ENCODE peak calls at places on chromosomes 16 and 17, in four cellular contexts. I, F, L and C are unnamed samples.

GRCh38 chr16:13552062-13552959 is 367.6 kb upstream of the ERCC4 start:
- DNase-seq in I (no peak), F (no peak), L (no peak), C (no peak)

GRCh38 chr17:13429201-13429600 is 172.5 kb downstream of the HS3ST3A1 start:
- DNase-seq in I (no peak), F (peak), L (no peak), C (no peak)

GRCh38 chr17:47725446-47726109 is 7.5 kb upstream of the TBX21 start:
- DNase-seq in I (no peak), F (no peak), L (no peak), C (no peak)

GRCh38 chr17:40121191-40121885 is 433 bp upstream of the MSL1 start:
- DNase-seq in I (peak), F (no peak), L (peak), C (no peak)

GRCh38 chr17:8755590-8756255 is 2.6 kb downstream of the SPDYE4 start:
- DNase-seq in I (no peak), F (no peak), L (no peak), C (no peak)

GRCh38 chr17:61831099-61831498 is 32.2 kb downstream of the BRIP1 start:
- DNase-seq in I (no peak), F (no peak), L (no peak), C (no peak)

GRCh38 chr17:19311016-19311415 is 51.5 kb downstream of the B9D1 start:
- DNase-seq in I (no peak), F (no peak), L (no peak), C (no peak)

GRCh38 chr17:7137182-7137943 is 22.7 kb upstream of the ASGR2 start:
- DNase-seq in I (no peak), F (no peak), L (no peak), C (no peak)

GRCh38 chr17:14299261-14300093 is 1.4 kb upstream of the HS3ST3B1 start:
- DNase-seq in I (no peak), F (no peak), L (peak), C (no peak)

DNA sequence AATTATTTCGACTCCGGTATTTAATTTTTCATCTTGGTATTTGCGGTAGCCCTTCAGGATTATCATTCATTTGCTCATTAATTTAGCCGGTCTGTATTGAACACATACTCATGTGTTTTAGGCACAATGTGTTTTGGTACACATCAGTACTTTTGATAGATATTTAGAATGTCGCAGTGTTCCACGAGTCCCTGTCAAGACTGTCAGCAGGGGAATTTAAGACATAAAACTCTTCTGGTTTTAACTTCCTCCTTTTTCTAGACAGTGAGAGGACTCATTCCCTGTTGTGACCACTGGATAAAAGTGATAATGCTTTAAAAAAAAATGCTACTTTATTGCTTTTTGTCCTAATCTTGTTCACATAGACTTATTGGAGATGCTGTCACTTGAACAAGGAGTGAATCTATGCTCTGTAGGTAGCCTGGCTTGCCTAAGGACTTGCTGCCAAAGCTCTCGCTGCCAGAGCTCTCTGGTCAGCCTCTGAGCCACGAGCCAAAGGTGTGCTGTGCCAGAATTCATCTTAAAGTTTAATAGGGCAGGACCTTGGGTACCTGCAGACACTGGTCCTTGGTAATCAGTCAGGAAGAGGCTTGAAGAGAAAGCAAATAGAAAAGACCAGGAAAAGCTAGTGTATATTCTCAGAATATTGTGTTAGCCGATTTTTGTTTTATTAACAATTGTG is 5.3 kb downstream of the DCAF7 start:
- DNase-seq in I (no peak), F (no peak), L (no peak), C (no peak)
- H3K27ac ChIP-seq in I (no peak), F (no peak), L (no peak), C (no peak)

DNA sequence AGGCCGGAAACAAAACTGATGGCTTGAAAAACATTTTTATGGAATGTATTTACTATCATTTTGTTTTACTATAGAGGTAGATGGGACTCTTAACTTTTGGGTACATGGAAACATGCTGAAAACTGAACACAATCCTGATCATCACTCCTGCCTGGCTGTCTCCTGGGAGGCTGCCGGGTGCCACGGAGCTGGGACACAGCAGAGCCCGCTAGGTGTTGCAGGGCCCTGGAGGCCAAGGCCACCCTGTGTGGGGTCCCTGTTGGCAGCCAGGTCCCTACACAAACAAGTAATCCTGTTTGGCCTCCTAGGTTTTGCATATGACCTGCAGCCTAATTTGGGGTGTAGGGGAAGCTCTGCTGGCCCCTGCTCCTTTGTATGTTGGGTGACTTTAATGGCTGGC is 17.5 kb downstream of the PLD6 start:
- DNase-seq in I (no peak), F (no peak), L (no peak), C (no peak)
- H3K27ac ChIP-seq in I (no peak), F (no peak), L (no peak), C (no peak)

GRCh38 chr17:4160294-4160859 is 17.4 kb downstream of the CYB5D2 start:
- DNase-seq in I (no peak), F (no peak), L (no peak), C (no peak)
- H3K27ac ChIP-seq in I (no peak), F (no peak), L (no peak), C (no peak)

GRCh38 chr17:733743-734142 is 1.3 kb downstream of the TLCD3A start:
- DNase-seq in I (no peak), F (no peak), L (no peak), C (no peak)
- H3K27ac ChIP-seq in I (no peak), F (no peak), L (no peak), C (no peak)

DNA sequence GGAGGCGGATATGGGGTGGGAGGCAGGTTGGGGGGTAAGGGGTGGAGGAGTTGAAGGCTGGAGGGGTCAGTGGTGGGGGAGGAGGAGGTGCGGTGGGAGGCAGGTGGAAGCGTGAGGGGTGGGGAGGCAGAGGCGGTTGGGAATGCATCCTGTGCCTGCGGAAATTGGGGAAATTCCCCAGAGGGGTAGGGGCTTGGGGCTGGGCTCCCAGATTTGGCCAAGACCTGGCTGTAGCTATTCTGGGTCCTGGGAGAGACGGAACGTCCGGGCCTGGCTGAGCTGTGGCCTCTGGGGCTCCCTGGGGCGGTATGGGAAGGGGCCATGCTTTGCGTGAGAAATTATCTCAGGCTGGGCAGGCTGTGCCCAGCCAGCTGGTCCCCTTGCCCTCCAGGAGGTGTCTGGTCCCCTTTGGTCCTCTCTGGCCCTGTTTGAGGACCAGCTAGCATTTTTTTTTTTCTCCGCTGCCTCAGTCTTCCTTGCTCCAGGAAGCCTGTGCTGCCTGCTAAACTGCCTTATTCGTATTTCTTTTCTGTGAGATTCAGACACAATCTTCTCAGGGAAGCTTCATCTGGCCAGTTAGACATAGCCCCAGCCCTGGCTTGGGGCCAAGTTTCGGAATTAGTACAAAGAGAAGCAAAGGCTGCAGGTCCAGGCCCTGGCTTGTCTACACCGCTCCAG is 7.3 kb upstream of the TRPV2 start:
- DNase-seq in I (peak), F (no peak), L (no peak), C (peak)
- H3K27ac ChIP-seq in I (peak), F (no peak), L (no peak), C (no peak)

GRCh38 chr16:4972938-4973587 is 14.9 kb downstream of the SEC14L5 start:
- DNase-seq in I (no peak), F (no peak), L (no peak), C (no peak)

GRCh38 chr16:4979164-4979563 is 21.0 kb downstream of the SEC14L5 start:
- DNase-seq in I (no peak), F (no peak), L (no peak), C (no peak)

GRCh38 chr16:4976079-4976478 is 17.9 kb downstream of the SEC14L5 start:
- DNase-seq in I (no peak), F (no peak), L (no peak), C (no peak)

GRCh38 chr16:4979736-4980660 is 21.9 kb downstream of the SEC14L5 start:
- DNase-seq in I (no peak), F (no peak), L (no peak), C (no peak)

GRCh38 chr16:4976611-4977145 is 18.5 kb downstream of the SEC14L5 start:
- DNase-seq in I (no peak), F (no peak), L (no peak), C (peak)
- H3K27ac ChIP-seq in I (no peak), F (no peak), L (no peak), C (no peak)

GRCh38 chr17:44901323-44901965 is 2.2 kb upstream of the EFTUD2 start:
- DNase-seq in I (no peak), F (peak), L (no peak), C (no peak)

GRCh38 chr17:44903012-44903685 is 3.9 kb upstream of the EFTUD2 start:
- DNase-seq in I (no peak), F (no peak), L (no peak), C (peak)

GRCh38 chr17:44904001-44904984 is 5.0 kb upstream of the EFTUD2 start:
- DNase-seq in I (no peak), F (no peak), L (no peak), C (no peak)

GRCh38 chr17:44900894-44901293 is 1.6 kb upstream of the EFTUD2 start:
- DNase-seq in I (no peak), F (peak), L (no peak), C (no peak)

GRCh38 chr17:44902135-44902760 is 3.0 kb upstream of the EFTUD2 start:
- DNase-seq in I (no peak), F (no peak), L (no peak), C (no peak)
- H3K27ac ChIP-seq in I (no peak), F (peak), L (no peak), C (no peak)